ENCODE peak calls at places on chromosomes 4 and X, in seven cellular contexts. T, V, P, Y, K, S and C are unnamed samples.

GRCh38 chrX:36947214-36947613 is 61.0 kb upstream of the FAM47C start:
- DNase-seq in Y (no peak), T (no peak), S (no peak), P (no peak), V (no peak), K (no peak), C (no peak)

GRCh38 chr4:183438458-183439113 is 5.8 kb upstream of the CDKN2AIP start:
- DNase-seq in P (no peak), V (no peak), T (peak; percentile 97), Y (no peak), K (peak; percentile 80), S (peak; percentile 98), C (no peak)

GRCh38 chr4:77154074-77154473 is 2.9 kb upstream of the CCNG2 start:
- DNase-seq in K (no peak), T (no peak), P (no peak), V (no peak), Y (no peak), S (no peak), C (no peak)

GRCh38 chr4:57342406-57342805 is 232.2 kb upstream of the IGFBP7 start:
- DNase-seq in Y (no peak), T (peak; percentile 2), P (no peak), K (no peak), S (no peak), V (no peak), C (no peak)

GRCh38 chrX:122586831-122587230 is 597.2 kb upstream of the GRIA3 start:
- DNase-seq in S (no peak), K (peak; percentile 3), V (no peak), Y (no peak), P (no peak), T (no peak), C (no peak)

GRCh38 chr4:336099-336892 is 1.3 kb upstream of the ZNF141 start:
- DNase-seq in Y (peak; percentile 65), V (no peak), T (no peak), K (peak; percentile 47), S (no peak), P (no peak), C (peak; percentile 21)

GRCh38 chr4:5635826-5636196 is 72.5 kb downstream of the EVC2 start:
- DNase-seq in K (peak; percentile 43), S (peak; percentile 62), T (peak; percentile 87), V (no peak), Y (no peak), P (no peak), C (no peak)

GRCh38 chrX:41085105-41085882 is at the start of gene USP9X:
- DNase-seq in T (peak; percentile 89), P (peak; percentile 94), V (peak; percentile 48), Y (peak; percentile 96), S (peak; percentile 54), K (peak; percentile 92), C (peak; percentile 93)